ENCODE peak calls at places on chromosome 14, in seven cellular contexts. K, G, D, I, T, L and A are unnamed samples.

GRCh38 chr14:99480856-99481744 is at the start of the genes CCNK and SETD3:
- DNase-seq in K (peak), G (peak), D (peak), I (peak), T (peak), L (peak), A (peak)

GRCh38 chr14:81122326-81122725 is 98.4 kb downstream of the GTF2A1 start:
- DNase-seq in K (no peak), G (no peak), D (no peak), I (no peak), T (no peak), L (no peak), A (no peak)

GRCh38 chr14:80987235-80988032 is 32.0 kb downstream of the TSHR start:
- DNase-seq in K (peak), G (peak), D (peak), I (peak), T (peak), L (peak), A (peak)

GRCh38 chr14:52033131-52033642 is 35.7 kb downstream of the NID2 start:
- DNase-seq in K (no peak), G (peak), D (peak), I (no peak), T (no peak), L (peak), A (peak)

GRCh38 chr14:44979740-44980346 is 17.9 kb downstream of the TOGARAM1 start:
- DNase-seq in K (no peak), G (no peak), D (peak), I (no peak), T (no peak), L (no peak), A (no peak)

GRCh38 chr14:90483117-90483516 is 86.3 kb downstream of the CALM1 start:
- DNase-seq in K (no peak), G (no peak), D (no peak), I (no peak), T (no peak), L (no peak), A (no peak)

GRCh38 chr14:100288382-100289185 is 17.7 kb downstream of the SLC25A29 start:
- DNase-seq in K (no peak), G (no peak), D (no peak), I (no peak), T (no peak), L (no peak), A (no peak)

GRCh38 chr14:103067231-103067954 is 10.0 kb upstream of the CDC42BPB start:
- DNase-seq in K (peak), G (peak), D (no peak), I (no peak), T (no peak), L (peak), A (peak)

GRCh38 chr14:59897757-59898383 is 22.1 kb upstream of the LRRC9 start:
- DNase-seq in K (no peak), G (peak), D (peak), I (peak), T (no peak), L (no peak), A (no peak)

GRCh38 chr14:103728721-103729120 is 13.1 kb downstream of the ZFYVE21 start:
- DNase-seq in K (no peak), G (no peak), D (no peak), I (no peak), T (no peak), L (no peak), A (no peak)

GRCh38 chr14:58777541-58777979 is 139.8 kb downstream of the DACT1 start:
- DNase-seq in K (no peak), G (peak), D (peak), I (no peak), T (no peak), L (no peak), A (no peak)

GRCh38 chr14:37864861-37865718 is 269.7 kb downstream of the TTC6 start:
- DNase-seq in K (no peak), G (peak), D (peak), I (no peak), T (no peak), L (peak), A (peak)

GRCh38 chr14:72129283-72129682 is 197.1 kb downstream of the RGS6 start:
- DNase-seq in K (no peak), G (no peak), D (no peak), I (no peak), T (no peak), L (no peak), A (no peak)

GRCh38 chr14:57378661-57379060 is 11.7 kb upstream of the NAA30 start:
- DNase-seq in K (no peak), G (no peak), D (no peak), I (no peak), T (no peak), L (no peak), A (no peak)

GRCh38 chr14:73771848-73772705 is 57.9 kb upstream of the PNMA1 start:
- DNase-seq in K (no peak), G (no peak), D (peak), I (peak), T (peak), L (no peak), A (peak)

GRCh38 chr14:62189698-62190097 is 427.5 kb downstream of the SNAPC1 start:
- DNase-seq in K (no peak), G (peak), D (peak), I (no peak), T (no peak), L (peak), A (no peak)

GRCh38 chr14:21107360-21107781 is 6.5 kb downstream of the TMEM253 start:
- DNase-seq in K (peak), G (no peak), D (peak), I (no peak), T (no peak), L (no peak), A (no peak)

GRCh38 chr14:42004321-42004720 is 397.6 kb downstream of the LRFN5 start:
- DNase-seq in K (no peak), G (no peak), D (no peak), I (no peak), T (no peak), L (no peak), A (no peak)

GRCh38 chr14:39367387-39367751 is 64.9 kb downstream of the FBXO33 start:
- DNase-seq in K (no peak), G (no peak), D (no peak), I (no peak), T (no peak), L (no peak), A (no peak)

GRCh38 chr14:38870437-38870836 is 232.6 kb downstream of the SEC23A start:
- DNase-seq in K (no peak), G (no peak), D (no peak), I (no peak), T (no peak), L (no peak), A (no peak)